ENCODE peak calls at places on chromosomes 7 and 10, in eight cellular contexts. G is DND-41, R is neuronal stem cell, L is transverse colon, Q is gastrocnemius medialis, F is colonic mucosa, S is heart left ventricle, J is IMR-90. C is an unnamed sample.

GRCh38 chr7:2812831-2813230 is 31.3 kb downstream of the GNA12 start:
- DNase-seq in F (no peak), Q (no peak), R (no peak), S (no peak), G (no peak), L (no peak), J (no peak), C (no peak)

GRCh38 chr7:49802600-49802999 is 29.2 kb downstream of the VWC2 start:
- DNase-seq in J (no peak), Q (no peak), L (no peak), R (no peak), F (no peak), S (no peak), G (no peak), C (no peak)

GRCh38 chr7:30837581-30837980 is 66.4 kb downstream of the MINDY4 start:
- DNase-seq in L (no peak), R (no peak), F (no peak), S (no peak), J (no peak), G (no peak), Q (no peak), C (no peak)

GRCh38 chr10:125149278-125150047 is 10.9 kb downstream of the CTBP2 start:
- DNase-seq in S (peak; percentile 75), F (peak; percentile 91), L (peak; percentile 82), G (no peak), J (peak; percentile 87), R (no peak), Q (peak; percentile 77), C (peak; percentile 78)

GRCh38 chr10:68007356-68007755 is 67.7 kb downstream of the HERC4 start:
- DNase-seq in L (no peak), J (no peak), S (no peak), F (no peak), G (no peak), R (no peak), Q (no peak), C (no peak)

GRCh38 chr10:111836586-111836985 is 347.0 kb downstream of the GPAM start:
- DNase-seq in J (no peak), F (no peak), G (no peak), R (no peak), Q (no peak), S (no peak), L (no peak), C (no peak)

GRCh38 chr7:85554294-85554877 is 367.5 kb upstream of the SEMA3D start:
- DNase-seq in S (no peak), G (peak; percentile 15), R (peak; percentile 50), Q (no peak), J (peak; percentile 82), L (no peak), F (peak; percentile 20), C (no peak)

GRCh38 chr7:131657881-131658280 is 101.5 kb upstream of the PODXL start:
- DNase-seq in S (no peak), Q (no peak), F (no peak), R (no peak), J (no peak), G (no peak), L (no peak), C (no peak)

GRCh38 chr7:44103941-44104879 is at the start of gene AEBP1:
- DNase-seq in G (peak; percentile 82), R (peak; percentile 30), L (peak; percentile 35), J (no peak), F (no peak), Q (no peak), S (peak; percentile 50), C (peak; percentile 83)

GRCh38 chr7:83014546-83014945 is 148.1 kb downstream of the PCLO start:
- DNase-seq in J (no peak), F (no peak), Q (no peak), L (no peak), S (no peak), R (no peak), G (no peak), C (no peak)

GRCh38 chr10:128540806-128541739 is 414.9 kb upstream of the MKI67 start:
- DNase-seq in S (no peak), F (peak; percentile 65), L (peak; percentile 42), G (no peak), Q (no peak), R (peak; percentile 36), J (no peak), C (peak; percentile 21)

GRCh38 chr10:132184816-132185593 is 1.7 kb upstream of the DPYSL4 start:
- DNase-seq in G (no peak), L (no peak), J (no peak), F (no peak), Q (no peak), R (no peak), S (no peak), C (peak; percentile 7)

DNA sequence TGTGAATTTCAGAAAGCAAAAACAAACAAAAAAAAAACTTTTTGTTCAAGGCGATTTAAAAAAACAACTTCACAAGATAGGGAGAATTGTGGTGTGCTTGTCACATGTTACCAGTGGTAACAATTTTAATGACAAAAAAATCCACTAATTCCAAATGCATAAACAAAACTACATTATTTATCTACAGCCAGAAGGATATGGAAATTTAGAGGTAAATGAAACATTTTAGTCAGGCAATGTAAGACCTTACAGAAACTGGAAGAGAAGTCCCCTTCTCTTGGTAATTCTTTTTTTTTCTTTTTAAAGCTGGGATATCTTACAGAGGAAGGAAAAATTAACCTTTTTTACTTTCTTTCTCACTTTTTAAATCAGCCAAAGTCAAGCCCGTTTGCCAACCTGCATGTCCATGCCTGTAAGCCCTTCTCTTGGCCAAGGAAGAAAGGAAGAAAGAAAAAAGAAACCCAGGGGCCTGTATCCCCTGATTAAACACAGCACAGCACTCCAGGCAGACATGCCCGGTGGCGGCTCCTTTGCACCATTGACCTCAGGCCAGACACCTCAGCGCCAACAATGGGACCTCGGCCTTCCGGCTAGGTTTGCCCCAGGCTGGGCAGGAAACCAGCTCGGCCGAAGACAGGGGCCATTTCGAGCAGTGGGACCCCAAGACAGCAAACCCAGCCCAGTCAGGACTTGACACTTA is 3.0 kb downstream of the HOXA10 start:
- DNase-seq in Q (no peak), J (no peak), S (no peak), G (no peak), R (no peak), L (peak; percentile 47), F (no peak), C (peak; percentile 33)
- H3K4me3 ChIP-seq in Q (peak overlapping the region; percentile 84), J (no peak overlapping the region), S (no peak overlapping the region), G (no peak overlapping the region), R (no peak overlapping the region), L (peak overlapping the region; percentile 58), F (peak overlapping the region; percentile 57), C (no peak overlapping the region)

GRCh38 chr7:117279931-117280525 is 42.8 kb downstream of the WNT2 start:
- DNase-seq in G (no peak), S (no peak), Q (no peak), R (no peak), L (no peak), F (no peak), J (peak; percentile 8), C (peak; percentile 54)
- H3K4me1 ChIP-seq in G (no peaks in the 10 kb centered on the region), S (no peaks in the 10 kb centered on the region), Q (no peaks in the 10 kb centered on the region), R (peaks cover 2% of the 10 kb centered on the region), L (no peaks in the 10 kb centered on the region), F (no peaks in the 10 kb centered on the region), J (peaks cover 22% of the 10 kb centered on the region), C (no peaks in the 10 kb centered on the region)

GRCh38 chr10:15710455-15710854 is 9.3 kb downstream of the ITGA8 start:
- DNase-seq in R (no peak), Q (peak; percentile 72), J (no peak), S (no peak), G (no peak), L (no peak), F (no peak), C (no peak)

GRCh38 chr10:15718495-15719061 is 1.1 kb downstream of the ITGA8 start:
- DNase-seq in R (peak; percentile 9), G (no peak), Q (no peak), J (no peak), F (no peak), L (no peak), S (no peak), C (peak; percentile 37)

GRCh38 chr10:15715619-15716227 is 4.0 kb downstream of the ITGA8 start:
- DNase-seq in R (peak; percentile 9), F (no peak), J (no peak), L (no peak), G (no peak), Q (no peak), S (no peak), C (no peak)

GRCh38 chr10:15712903-15713302 is 6.8 kb downstream of the ITGA8 start:
- DNase-seq in L (no peak), Q (no peak), F (no peak), J (no peak), G (no peak), R (no peak), S (no peak), C (no peak)

GRCh38 chr10:15714847-15715246 is 4.9 kb downstream of the ITGA8 start:
- DNase-seq in S (no peak), L (no peak), G (no peak), F (no peak), J (no peak), Q (no peak), R (no peak), C (no peak)
- H3K4me3 ChIP-seq in S (no peak overlapping the region), L (no peak overlapping the region), G (no peak overlapping the region), F (no peak overlapping the region), J (no peak overlapping the region), Q (no peak overlapping the region), R (no peak overlapping the region), C (no peak overlapping the region)

DNA sequence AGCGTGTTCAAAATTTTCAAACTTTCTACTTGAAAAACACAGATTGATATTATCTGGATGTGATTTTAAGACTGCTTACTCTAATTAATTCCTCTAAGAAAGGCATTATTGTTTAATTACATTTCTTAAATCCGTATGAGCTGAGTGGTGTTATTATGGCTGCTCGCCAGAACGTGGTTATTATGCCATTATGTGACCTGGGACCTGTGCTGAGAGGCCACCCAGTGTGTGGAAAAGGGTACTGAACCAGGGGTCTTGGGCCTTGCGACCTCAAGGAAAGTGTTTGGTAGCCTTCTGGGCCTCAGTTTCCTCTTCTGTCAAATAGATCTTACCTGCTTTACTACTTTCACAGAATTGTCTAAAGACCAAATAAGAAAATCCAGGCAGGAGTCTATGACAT is 15.4 kb downstream of the LGI1 start:
- DNase-seq in J (no peak), G (no peak), F (no peak), Q (no peak), L (no peak), S (no peak), R (no peak), C (no peak)
- H3K4me1 ChIP-seq in J (no peaks in the 10 kb centered on the region), G (no peaks in the 10 kb centered on the region), F (no peaks in the 10 kb centered on the region), Q (no peaks in the 10 kb centered on the region), L (no peaks in the 10 kb centered on the region), S (no peaks in the 10 kb centered on the region), R (peaks cover 16% of the 10 kb centered on the region), C (no peaks in the 10 kb centered on the region)

GRCh38 chr7:159064121-159064815 is 80.4 kb downstream of the VIPR2 start:
- DNase-seq in G (peak; percentile 2), L (no peak), J (no peak), S (no peak), F (no peak), Q (no peak), R (no peak), C (peak; percentile 66)

GRCh38 chr7:159064816-159065130 is 79.9 kb downstream of the VIPR2 start:
- DNase-seq in L (no peak), Q (no peak), S (no peak), G (peak; percentile 4), R (no peak), J (no peak), F (no peak), C (no peak)

GRCh38 chr7:159062596-159062995 is 82.1 kb downstream of the VIPR2 start:
- DNase-seq in L (no peak), R (no peak), G (peak; percentile 4), F (no peak), Q (no peak), J (no peak), S (no peak), C (no peak)

GRCh38 chr7:159061674-159062212 is 82.9 kb downstream of the VIPR2 start:
- DNase-seq in R (no peak), L (no peak), S (no peak), J (no peak), G (peak; percentile 1), F (no peak), Q (no peak), C (peak; percentile 60)

GRCh38 chr7:159063046-159063840 is 81.4 kb downstream of the VIPR2 start:
- DNase-seq in F (no peak), R (no peak), S (no peak), G (peak; percentile 3), Q (no peak), J (no peak), L (no peak), C (peak; percentile 68)
- H3K4me3 ChIP-seq in F (no peak overlapping the region), R (no peak overlapping the region), S (no peak overlapping the region), G (no peak overlapping the region), Q (no peak overlapping the region), J (no peak overlapping the region), L (no peak overlapping the region), C (no peak overlapping the region)